ENCODE peak calls at places on chromosome 19, in five cellular contexts. T is neural progenitor cell, B is keratinocyte, L is astrocyte, Q is IMR-90. Z is an unnamed sample.
A peak's percentile ranks its signal among the peaks of the same experiment; 100 is the strongest.

GRCh38 chr19:16232127-16232526 is 34.4 kb downstream of the AP1M1 start:
- DNase-seq in T (no peak), B (no peak), L (no peak), Q (no peak), Z (no peak)

GRCh38 chr19:53915000-53915399 is 5.9 kb downstream of the CACNG7 start:
- DNase-seq in Q (no peak), B (no peak), T (peak; percentile 20), L (no peak), Z (no peak)

GRCh38 chr19:52237771-52238400 is 31.5 kb upstream of the ZNF766 start:
- DNase-seq in B (no peak), Q (peak; percentile 75), L (peak; percentile 41), T (peak; percentile 67), Z (peak; percentile 84)

GRCh38 chr19:10718205-10719196 is 622 bp downstream of the DNM2 start:
- DNase-seq in T (peak; percentile 71), B (no peak), Q (peak; percentile 28), L (peak; percentile 8), Z (peak; percentile 52)

GRCh38 chr19:15300533-15301194 is 31.7 kb downstream of the BRD4 start:
- DNase-seq in B (no peak), L (no peak), Q (peak; percentile 88), T (no peak), Z (no peak)

GRCh38 chr19:43560687-43561086 is 14.6 kb downstream of the XRCC1 start:
- DNase-seq in B (no peak), L (no peak), Q (peak; percentile 52), T (no peak), Z (no peak)

GRCh38 chr19:44573183-44573582 is 40.2 kb upstream of the IGSF23 start:
- DNase-seq in L (no peak), T (no peak), Q (no peak), B (no peak), Z (no peak)

GRCh38 chr19:10343495-10343894 is 4.1 kb upstream of the ICAM3 start:
- DNase-seq in Q (no peak), B (no peak), T (no peak), L (no peak), Z (peak; percentile 20)

GRCh38 chr19:53904909-53905308 is 4.2 kb upstream of the CACNG7 start:
- DNase-seq in L (no peak), B (no peak), T (no peak), Q (no peak), Z (peak; percentile 77)

GRCh38 chr19:50432221-50432626 is 468 bp upstream of the MYBPC2 start:
- DNase-seq in L (no peak), Q (no peak), T (peak; percentile 83), B (no peak), Z (no peak)

GRCh38 chr19:11256189-11256588 is 6.1 kb downstream of the DOCK6 start:
- DNase-seq in L (no peak), B (no peak), Q (peak; percentile 33), T (no peak), Z (no peak)

GRCh38 chr19:6209233-6209632 is 70.5 kb downstream of the MLLT1 start:
- DNase-seq in T (no peak), L (no peak), B (no peak), Q (no peak), Z (no peak)

GRCh38 chr19:15584095-15584494 is 30.9 kb upstream of the CYP4F8 start:
- DNase-seq in L (no peak), T (no peak), Q (no peak), B (no peak), Z (no peak)

GRCh38 chr19:29662604-29663404 is 2.5 kb upstream of the PLEKHF1 start:
- DNase-seq in B (no peak), L (peak; percentile 95), Q (peak; percentile 94), T (no peak), Z (peak; percentile 70)

GRCh38 chr19:41353466-41354342 is at the start of gene TGFB1:
- DNase-seq in B (peak; percentile 40), T (peak; percentile 85), Q (peak; percentile 87), L (peak; percentile 72), Z (peak; percentile 77)

GRCh38 chr19:32041681-32042292 is 303.6 kb upstream of the ZNF507 start:
- DNase-seq in T (peak; percentile 77), Q (peak; percentile 31), L (no peak), B (no peak), Z (no peak)

GRCh38 chr19:50968709-50969412 is 530 bp downstream of the KLK6 start:
- DNase-seq in Q (no peak), L (no peak), B (no peak), T (no peak), Z (peak; percentile 78)

GRCh38 chr19:23286477-23286876 is 36.3 kb upstream of the ZNF724 start:
- DNase-seq in T (peak; percentile 19), Q (no peak), B (no peak), L (no peak), Z (no peak)

GRCh38 chr19:6668696-6669095 is 1.3 kb downstream of the TNFSF14 start:
- DNase-seq in Q (no peak), B (no peak), T (no peak), L (no peak), Z (no peak)

GRCh38 chr19:954672-955494 is 29.0 kb downstream of the ARID3A start:
- DNase-seq in L (no peak), Q (no peak), T (peak; percentile 63), B (no peak), Z (no peak)

GRCh38 chr19:51489113-51489512 is 10.8 kb downstream of the CEACAM18 start:
- DNase-seq in B (no peak), T (no peak), L (no peak), Q (no peak), Z (peak; percentile 44)

GRCh38 chr19:10730932-10731331 is 13.1 kb downstream of the DNM2 start:
- DNase-seq in L (no peak), T (no peak), B (no peak), Q (no peak), Z (no peak)

GRCh38 chr19:42512743-42513304 is 15.5 kb downstream of the CEACAM1 start:
- DNase-seq in Q (no peak), B (no peak), T (no peak), L (no peak), Z (no peak)

DNA sequence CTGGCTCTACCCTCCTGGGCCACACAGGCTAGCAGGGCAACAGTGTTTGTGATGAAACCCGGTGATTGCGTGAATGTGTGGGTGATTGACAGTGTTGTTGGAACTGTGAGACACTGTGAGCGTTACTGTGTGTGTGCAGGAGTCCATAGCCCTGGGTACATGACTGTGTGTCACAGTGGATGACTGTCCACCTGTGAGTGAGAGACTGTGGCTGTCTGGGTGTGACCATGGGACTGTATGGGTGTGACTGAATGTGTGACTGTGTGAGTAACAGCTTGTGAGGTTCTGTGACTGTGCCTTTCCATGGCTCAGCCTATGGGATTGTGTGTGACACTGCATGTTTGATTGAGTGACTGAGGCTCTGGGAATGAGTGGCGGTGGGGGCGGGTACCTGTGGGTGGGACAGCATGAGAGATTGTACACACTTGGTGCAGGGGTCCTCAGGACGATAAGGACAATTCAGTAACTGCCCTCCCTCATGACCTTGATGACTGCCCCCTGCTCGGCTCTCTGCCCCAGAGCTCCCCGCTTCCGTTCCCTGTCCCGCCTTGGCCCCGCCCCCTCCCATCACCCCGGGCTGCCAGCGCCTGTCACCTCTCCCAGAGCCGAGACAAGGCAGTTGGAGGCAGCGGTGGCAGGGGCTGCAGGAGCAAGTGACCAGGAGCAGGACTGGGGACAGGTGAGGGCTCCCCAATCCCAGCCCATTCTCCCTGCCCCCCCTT is at the start of gene GIPR:
- DNase-seq in T (peak; percentile 66), L (peak; percentile 10), B (peak; percentile 80), Q (peak; percentile 38), Z (peak; percentile 70)
- H3K9ac ChIP-seq in T (no peak within 1 kb of the TSS), L (peak within 1 kb of the TSS; percentile 21), B (peak within 1 kb of the TSS; percentile 60), Q (peak within 1 kb of the TSS; percentile 65), Z (peak within 1 kb of the TSS; percentile 26)

DNA sequence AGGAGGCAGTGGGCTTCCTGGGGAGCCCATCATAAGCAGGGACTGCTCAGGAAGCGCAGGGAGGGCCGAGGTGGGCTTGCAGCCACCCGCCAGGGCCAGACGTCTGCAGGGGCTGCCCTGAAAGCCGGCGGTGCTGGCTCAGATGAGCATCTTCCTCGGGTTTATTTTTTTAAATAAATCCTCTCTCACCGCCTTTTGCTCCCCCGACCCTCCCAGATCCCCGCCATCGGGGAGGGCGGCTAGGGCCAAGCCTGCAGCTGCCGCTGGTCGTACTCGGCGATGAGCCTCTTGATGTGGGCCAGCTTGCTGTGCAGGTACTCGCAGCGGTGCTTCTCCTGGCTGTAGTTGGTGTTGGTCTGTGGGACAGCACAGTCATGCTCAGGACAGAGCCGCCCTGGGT is 6.6 kb upstream of the ISYNA1 start:
- DNase-seq in B (no peak), Q (no peak), L (no peak), T (no peak), Z (no peak)
- H4K20me1 ChIP-seq in B (no peaks in the 10 kb centered on the region), Q (peaks cover 55% of the 10 kb centered on the region), L (peaks cover 75% of the 10 kb centered on the region), T (no peaks in the 10 kb centered on the region), Z (no peaks in the 10 kb centered on the region)

DNA sequence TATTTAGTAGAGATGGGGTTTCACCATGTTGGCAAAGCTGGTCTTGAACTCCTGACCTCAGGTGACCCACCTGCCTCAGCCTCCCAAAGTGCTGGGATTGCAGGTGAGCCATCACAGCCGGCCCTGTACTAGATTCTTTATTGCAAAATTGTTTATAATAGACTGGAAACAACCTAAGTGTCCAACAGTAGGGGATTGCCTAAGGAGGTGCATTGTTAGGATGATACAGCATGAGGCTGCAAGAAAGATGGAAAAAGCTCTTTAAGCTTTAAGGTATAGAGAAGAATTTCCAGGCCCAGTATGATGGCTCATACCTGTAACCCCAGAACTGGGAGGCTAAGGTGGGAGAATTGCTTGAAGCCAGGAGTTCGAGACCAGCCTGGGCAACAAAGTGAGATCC is 8.2 kb downstream of the BCAT2 start:
- DNase-seq in T (no peak), L (no peak), Q (no peak), B (no peak), Z (no peak)
- H3K9ac ChIP-seq in T (no peak overlapping the region), L (no peak overlapping the region), Q (no peak overlapping the region), B (no peak overlapping the region), Z (no peak overlapping the region)

GRCh38 chr19:46604781-46605355 is 3.7 kb downstream of the CALM3 start:
- DNase-seq in Q (no peak), L (no peak), B (no peak), T (no peak), Z (no peak)
- H4K20me1 ChIP-seq in Q (peaks cover 70% of the 10 kb centered on the region), L (peaks cover 80% of the 10 kb centered on the region), B (peaks cover 22% of the 10 kb centered on the region), T (peaks cover 55% of the 10 kb centered on the region), Z (peaks cover 25% of the 10 kb centered on the region)

DNA sequence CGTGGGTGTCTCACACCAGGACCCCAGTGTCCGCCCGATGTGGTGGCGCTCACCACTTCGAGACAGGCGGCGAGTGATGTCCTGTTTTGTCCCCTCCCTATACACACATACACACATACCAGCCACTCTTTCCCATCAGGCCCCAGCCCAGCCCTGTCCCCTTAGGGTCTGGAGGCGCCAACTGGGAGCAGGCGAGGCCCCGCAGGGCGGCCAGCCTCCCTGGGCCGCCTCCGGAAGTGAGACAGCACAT is 38.1 kb upstream of the NANOS3 start:
- DNase-seq in T (no peak), B (no peak), L (no peak), Q (no peak), Z (no peak)
- H3K9ac ChIP-seq in T (no peak overlapping the region), B (peak overlapping the region; percentile 99), L (peak overlapping the region; percentile 100), Q (peak overlapping the region; percentile 91), Z (peak overlapping the region; percentile 93)